ENCODE peak calls at places on chromosomes 5 and 9, in four cellular contexts. E is uterus, B is tibial nerve, J is spleen. N is an unnamed sample. For H3K9me3, the result is how much of the 10 kb centered on the place peaks cover.

GRCh38 chr9:76394896-76395244 is 644 bp upstream of the RFK start:
- DNase-seq in J (no peak), E (peak), B (peak), N (peak)

GRCh38 chr5:155276231-155276630 is 262.7 kb downstream of the KIF4B start:
- DNase-seq in E (no peak), J (no peak), B (no peak), N (no peak)

GRCh38 chr9:129160712-129161533 is 17.1 kb downstream of the IER5L start:
- DNase-seq in B (no peak), E (no peak), J (no peak), N (no peak)

GRCh38 chr9:99873943-99874584 is 32.4 kb upstream of the STX17 start:
- DNase-seq in J (no peak), E (no peak), B (no peak), N (no peak)

GRCh38 chr9:114156658-114157421 is 1.5 kb downstream of the COL27A1 start:
- DNase-seq in B (peak), J (no peak), E (peak), N (peak)

GRCh38 chr9:99360026-99360425 is 137.9 kb downstream of the SEC61B start:
- DNase-seq in J (no peak), B (no peak), E (no peak), N (no peak)

GRCh38 chr5:132005591-132005990 is 5.9 kb downstream of the ACSL6 start:
- DNase-seq in B (no peak), E (no peak), J (peak), N (no peak)

GRCh38 chr9:124652203-124652992 is 118.7 kb downstream of the NR6A1 start:
- DNase-seq in J (no peak), B (no peak), E (no peak), N (no peak)

GRCh38 chr9:129889936-129890717 is 54.9 kb downstream of the USP20 start:
- DNase-seq in B (no peak), E (no peak), J (peak), N (no peak)

GRCh38 chr5:56024810-56025302 is 30.1 kb upstream of the IL6ST start:
- DNase-seq in J (no peak), E (no peak), B (no peak), N (no peak)

GRCh38 chr9:89185980-89186379 is 7.4 kb upstream of the SHC3 start:
- DNase-seq in B (no peak), E (no peak), J (no peak), N (no peak)

GRCh38 chr5:2748841-2749513 is 2.5 kb downstream of the IRX2 start:
- DNase-seq in J (no peak), B (no peak), E (no peak), N (no peak)

GRCh38 chr5:173782671-173783101 is 105.5 kb upstream of the CPEB4 start:
- DNase-seq in E (no peak), J (no peak), B (no peak), N (no peak)

GRCh38 chr5:173778784-173779304 is 109.3 kb upstream of the CPEB4 start:
- DNase-seq in J (no peak), E (no peak), B (no peak), N (no peak)

GRCh38 chr5:173781432-173781825 is 106.7 kb upstream of the CPEB4 start:
- DNase-seq in J (no peak), B (no peak), E (no peak), N (no peak)

GRCh38 chr5:173780356-173781234 is 107.6 kb upstream of the CPEB4 start:
- DNase-seq in J (no peak), E (no peak), B (no peak), N (no peak)

DNA sequence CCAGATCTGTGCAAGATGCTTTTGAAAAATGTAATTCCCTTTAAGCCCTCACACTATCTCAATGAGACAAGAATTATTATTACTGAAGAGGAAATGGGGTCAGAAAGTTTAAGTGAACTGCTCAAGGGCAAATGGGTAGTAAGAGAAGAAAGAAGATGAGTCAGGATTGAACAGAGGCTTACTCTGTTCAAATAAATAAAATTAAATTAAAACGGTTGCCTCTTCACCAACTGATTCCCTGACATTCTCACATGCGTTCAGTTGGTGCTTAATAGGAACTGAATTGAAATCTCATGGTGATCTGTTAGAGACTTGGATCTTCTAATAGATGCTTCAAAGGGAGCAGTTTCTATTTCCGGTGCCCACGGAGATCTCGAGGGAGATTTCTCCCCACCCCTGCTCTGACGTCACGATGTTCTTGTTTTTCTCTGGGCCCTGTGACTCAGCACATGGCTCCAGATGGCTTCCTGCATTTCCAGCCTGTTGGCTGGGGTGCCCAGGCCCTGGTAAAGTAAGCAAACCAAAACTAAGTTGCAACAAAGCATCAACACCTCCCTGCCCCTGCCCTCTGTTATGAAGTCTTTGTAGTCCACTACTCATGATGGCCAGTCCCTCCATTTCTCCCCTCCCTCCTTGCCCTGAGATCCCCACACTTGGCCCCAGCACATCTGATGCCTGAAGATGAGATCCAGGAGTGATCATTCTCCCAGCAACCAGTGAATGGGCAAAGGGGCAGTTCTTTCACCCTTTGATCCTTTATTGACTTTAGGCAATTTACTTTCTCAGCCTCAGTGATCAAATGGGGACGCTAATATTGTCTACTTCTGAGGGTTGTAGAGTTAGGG is 106.1 kb upstream of the CPEB4 start:
- DNase-seq in B (peak), J (peak), E (peak), N (peak)
- H3K4me3 ChIP-seq in B (no peak), J (peak), E (no peak), N (no peak)

DNA sequence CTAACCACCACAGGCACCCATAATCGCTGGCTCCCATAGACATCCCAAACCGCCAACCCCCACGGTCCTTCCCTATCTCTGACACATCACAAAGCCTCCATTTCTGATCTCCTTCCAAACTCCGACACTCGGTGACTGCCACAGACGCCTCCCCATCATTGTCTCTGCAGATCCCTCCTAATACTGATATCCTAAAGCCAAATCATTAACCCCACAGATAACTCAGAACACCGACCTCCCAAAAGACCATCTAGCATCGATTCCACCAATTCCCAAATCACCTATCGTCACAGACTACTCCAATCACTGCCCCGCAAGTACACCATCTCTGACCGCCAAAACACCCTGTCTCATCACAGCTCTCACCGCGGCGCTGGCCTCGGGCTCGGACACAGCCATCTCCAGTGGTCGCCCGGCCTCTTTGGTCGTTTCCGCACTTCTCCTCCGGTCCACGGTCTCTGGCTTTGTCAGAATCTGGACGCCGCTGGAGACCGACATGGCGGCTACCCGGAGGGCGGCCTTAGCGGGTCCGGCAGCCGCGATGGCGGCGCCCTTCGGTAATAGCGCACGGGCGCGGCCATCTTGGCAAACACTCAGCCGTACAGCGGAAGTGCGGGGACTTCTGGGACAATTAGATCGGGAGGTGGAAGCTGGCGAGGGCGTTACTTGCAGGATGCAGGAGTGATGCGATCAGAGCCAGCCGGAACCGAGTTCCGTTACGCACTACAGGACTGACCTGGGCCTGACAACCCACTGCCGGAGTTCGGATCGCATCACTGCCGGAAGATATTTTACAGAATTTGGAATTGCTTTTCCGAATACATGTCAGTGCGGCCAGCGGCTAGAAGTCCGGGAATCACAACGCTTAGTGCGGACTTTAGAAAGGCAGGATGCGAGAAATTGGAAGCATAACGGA is at the start of gene ZFP37:
- DNase-seq in E (peak), J (peak), B (peak), N (peak)
- H3K9me3 ChIP-seq in E (under half), J (half or more), B (under half), N (under half)

DNA sequence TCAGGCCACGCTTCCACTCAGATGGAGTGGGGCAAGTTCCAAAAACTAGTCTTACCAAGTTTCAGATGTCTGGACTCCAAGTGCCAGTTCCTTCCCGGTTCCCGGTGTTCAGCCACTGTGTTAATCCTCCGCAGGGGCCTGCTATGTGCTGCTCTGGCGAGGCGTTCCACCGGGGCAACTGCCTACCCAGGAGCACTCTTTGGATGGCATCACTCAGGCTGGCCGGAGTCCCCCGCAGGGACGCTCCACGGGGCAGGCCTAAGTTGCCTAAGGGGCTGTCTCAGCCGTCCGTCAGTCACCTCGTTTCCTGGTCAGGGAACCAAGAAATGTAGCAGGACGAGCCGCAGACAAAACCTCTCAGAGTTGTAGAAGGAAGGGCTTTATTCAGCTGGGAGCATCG is 5.2 kb downstream of the RPS23 start:
- DNase-seq in J (peak), B (no peak), E (no peak), N (no peak)
- TF ChIP-seq POLR2A in J (no peak), B (no peak), E (no peak), N (no peak)

GRCh38 chr9:135482015-135482754 is 2.6 kb downstream of the PPP1R26 start:
- DNase-seq in J (no peak), B (no peak), E (no peak), N (no peak)

GRCh38 chr9:135478858-135479468 is 619 bp upstream of the PPP1R26 start:
- DNase-seq in J (peak), E (peak), B (no peak), N (peak)

GRCh38 chr9:135479469-135480052 is at the start of gene PPP1R26:
- DNase-seq in E (no peak), J (no peak), B (no peak), N (no peak)

GRCh38 chr9:135480942-135481315 is 1.3 kb downstream of the PPP1R26 start:
- DNase-seq in B (no peak), J (no peak), E (no peak), N (no peak)

GRCh38 chr9:135480071-135480941 is 724 bp downstream of the PPP1R26 start:
- DNase-seq in E (no peak), B (no peak), J (peak), N (no peak)
- H3K4me3 ChIP-seq in E (peak), B (peak), J (peak), N (peak)

GRCh38 chr9:112286906-112287305 is 46.5 kb downstream of the PTBP3 start:
- DNase-seq in J (no peak), B (no peak), E (no peak), N (no peak)
- H3K9me3 ChIP-seq in J (under half), B (under half), E (under half), N (under half)

DNA sequence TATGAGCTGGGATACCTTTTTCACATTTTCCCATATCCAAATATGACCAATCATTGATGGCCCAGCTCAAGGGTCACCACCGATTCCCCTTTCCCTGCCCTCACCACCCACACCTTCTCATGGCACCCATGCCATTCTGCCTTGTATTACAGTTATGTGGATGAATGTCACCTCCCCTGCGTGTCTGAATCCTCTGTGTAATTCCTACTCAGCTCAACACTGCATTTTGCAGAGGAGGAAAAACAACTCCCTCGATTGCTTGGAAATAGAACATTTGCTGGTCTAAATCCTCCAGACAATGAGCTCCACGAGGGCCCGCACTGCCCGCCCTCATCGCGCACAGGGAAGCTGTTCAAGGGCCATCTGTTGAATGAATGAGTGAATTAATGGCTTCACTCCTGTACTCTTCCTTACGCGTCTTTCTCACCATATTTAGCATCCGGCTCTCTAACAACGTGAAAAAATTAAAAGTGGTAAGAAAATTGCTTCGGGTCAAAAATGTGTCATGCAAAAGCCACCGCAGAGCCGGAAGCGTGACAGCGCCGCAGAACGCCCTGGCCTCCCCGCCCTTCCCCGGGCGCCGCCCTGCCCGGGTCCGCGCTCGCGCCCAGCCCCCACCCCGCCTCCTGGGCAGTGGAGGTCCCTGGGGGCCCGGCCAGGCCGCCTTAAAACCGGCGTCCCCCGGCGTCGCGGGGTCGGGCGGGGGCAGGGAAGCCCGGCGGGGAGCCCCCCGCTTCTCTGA is 703 bp downstream of the SUSD1 start:
- DNase-seq in J (peak), B (no peak), E (no peak), N (no peak)
- TF ChIP-seq POLR2A in J (no peak), B (no peak), E (no peak), N (no peak)

GRCh38 chr9:6927838-6928237 is 170.1 kb downstream of the KDM4C start:
- DNase-seq in J (no peak), B (no peak), E (no peak), N (no peak)

GRCh38 chr9:6929428-6929827 is 171.7 kb downstream of the KDM4C start:
- DNase-seq in B (no peak), E (no peak), J (no peak), N (no peak)

GRCh38 chr9:6928863-6929262 is 171.1 kb downstream of the KDM4C start:
- DNase-seq in J (no peak), B (no peak), E (no peak), N (no peak)

GRCh38 chr9:6930827-6931226 is 173.1 kb downstream of the KDM4C start:
- DNase-seq in J (no peak), E (no peak), B (no peak), N (no peak)

GRCh38 chr9:6931913-6932312 is 174.1 kb downstream of the KDM4C start:
- DNase-seq in E (peak), B (no peak), J (no peak), N (no peak)
- H3K4me3 ChIP-seq in E (no peak), B (no peak), J (no peak), N (no peak)

DNA sequence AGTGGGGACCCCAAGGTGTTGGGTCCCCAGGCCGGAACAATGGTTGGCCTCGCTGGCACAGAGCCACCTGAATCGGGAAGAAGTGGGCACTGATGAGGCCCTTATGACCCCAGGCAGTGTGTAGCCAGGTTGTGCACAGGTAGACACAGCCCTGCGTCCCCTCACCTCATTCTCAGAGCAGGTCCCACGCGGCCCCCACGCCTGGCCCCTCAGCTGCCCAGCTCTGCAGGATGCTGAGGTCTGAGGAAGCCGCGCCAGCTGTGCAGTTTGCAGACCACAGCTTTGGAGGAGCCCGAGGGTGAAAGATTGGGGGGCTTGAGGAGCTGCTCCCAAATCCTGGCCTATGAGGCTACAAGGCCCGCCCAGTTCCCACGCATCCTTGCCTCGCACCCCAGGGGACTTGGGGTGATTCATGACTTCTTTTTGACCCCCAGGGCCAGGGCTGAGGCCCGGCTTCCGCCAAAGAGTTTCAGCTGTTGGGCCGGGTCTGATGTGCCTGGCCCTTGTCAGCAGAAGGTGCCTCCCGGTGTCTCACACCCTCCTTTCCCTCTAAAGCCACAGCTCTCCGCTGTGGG is 87.8 kb upstream of the PHYKPL start:
- DNase-seq in E (no peak), B (no peak), J (peak), N (peak)
- H3K9me3 ChIP-seq in E (under half), B (under half), J (under half), N (under half)

DNA sequence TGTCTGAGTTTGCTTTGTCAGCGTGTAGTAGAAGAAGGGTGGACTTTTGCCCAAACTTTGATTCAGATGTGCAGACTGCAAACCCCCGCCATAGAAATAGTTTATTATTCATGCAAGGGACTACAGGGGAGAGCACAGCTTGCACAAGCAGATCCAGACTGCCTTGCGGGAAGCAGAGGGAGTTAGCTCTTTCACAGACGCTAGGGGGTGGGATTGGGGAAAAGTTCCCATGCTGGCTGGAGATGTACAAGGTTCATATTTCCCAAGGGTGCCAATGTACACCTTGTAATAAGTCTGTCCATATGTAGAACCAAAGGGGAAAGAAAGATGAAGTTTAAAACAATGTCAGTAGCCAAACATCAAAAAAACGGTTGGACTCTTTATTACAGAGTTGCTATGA is 749.7 kb upstream of the COX7C start:
- DNase-seq in J (no peak), E (no peak), B (no peak), N (no peak)
- TF ChIP-seq POLR2A in J (no peak), E (no peak), B (no peak), N (no peak)